ENCODE peak calls at places on chromosomes 4 and X, in eight cellular contexts. R, K, G, Z, E, D, O and A are unnamed samples. For H3K4me1, the result is how much of the 10 kb centered on the place peaks cover.

GRCh38 chr4:168197926-168198325 is 105.6 kb downstream of the ANXA10 start:
- DNase-seq in R (no peak), K (peak), G (no peak), Z (no peak), E (no peak), D (no peak), O (no peak), A (no peak)

GRCh38 chr4:182967403-182967802 is 50.2 kb upstream of the DCTD start:
- DNase-seq in R (no peak), K (no peak), G (no peak), Z (no peak), E (no peak), D (no peak), O (no peak), A (no peak)

GRCh38 chr4:113683143-113683542 is 78.4 kb downstream of the CAMK2D start:
- DNase-seq in R (no peak), K (no peak), G (no peak), Z (no peak), E (no peak), D (no peak), O (no peak), A (no peak)

GRCh38 chrX:49058794-49059193 is at the start of gene CCDC120:
- DNase-seq in R (no peak), K (no peak), G (no peak), Z (no peak), E (no peak), D (no peak), O (no peak), A (no peak)

GRCh38 chr4:67575889-67576329 is 17.4 kb downstream of the STAP1 start:
- DNase-seq in R (no peak), K (no peak), G (no peak), Z (no peak), E (no peak), D (no peak), O (no peak), A (no peak)

GRCh38 chr4:122833999-122834398 is 7.4 kb downstream of the FGF2 start:
- DNase-seq in R (no peak), K (no peak), G (no peak), Z (no peak), E (no peak), D (no peak), O (no peak), A (no peak)

GRCh38 chrX:10631416-10632145 is 11.2 kb upstream of the MID1 start:
- DNase-seq in R (no peak), K (no peak), G (no peak), Z (no peak), E (no peak), D (no peak), O (no peak), A (no peak)

GRCh38 chrX:70485466-70485865 is 40.8 kb downstream of the DLG3 start:
- DNase-seq in R (no peak), K (no peak), G (no peak), Z (no peak), E (no peak), D (no peak), O (no peak), A (no peak)

GRCh38 chr4:183142566-183143545 is 43.8 kb downstream of the WWC2 start:
- DNase-seq in R (peak), K (peak), G (peak), Z (peak), E (peak), D (peak), O (peak), A (no peak)

GRCh38 chr4:177427097-177427665 is 15.1 kb downstream of the AGA start:
- DNase-seq in R (no peak), K (peak), G (no peak), Z (no peak), E (no peak), D (no peak), O (no peak), A (no peak)

GRCh38 chrX:135431886-135432285 is 10.1 kb downstream of the SMIM10L2A start:
- DNase-seq in R (no peak), K (no peak), G (no peak), Z (no peak), E (no peak), D (no peak), O (no peak), A (no peak)

GRCh38 chr4:145098675-145099037 is 545 bp downstream of the ABCE1 start:
- DNase-seq in R (peak), K (peak), G (peak), Z (no peak), E (peak), D (no peak), O (peak), A (no peak)
- H3K4me1 ChIP-seq in R (under half), K (under half), G (under half), Z (under half), E (half or more), D (under half), O (under half), A (under half)

DNA sequence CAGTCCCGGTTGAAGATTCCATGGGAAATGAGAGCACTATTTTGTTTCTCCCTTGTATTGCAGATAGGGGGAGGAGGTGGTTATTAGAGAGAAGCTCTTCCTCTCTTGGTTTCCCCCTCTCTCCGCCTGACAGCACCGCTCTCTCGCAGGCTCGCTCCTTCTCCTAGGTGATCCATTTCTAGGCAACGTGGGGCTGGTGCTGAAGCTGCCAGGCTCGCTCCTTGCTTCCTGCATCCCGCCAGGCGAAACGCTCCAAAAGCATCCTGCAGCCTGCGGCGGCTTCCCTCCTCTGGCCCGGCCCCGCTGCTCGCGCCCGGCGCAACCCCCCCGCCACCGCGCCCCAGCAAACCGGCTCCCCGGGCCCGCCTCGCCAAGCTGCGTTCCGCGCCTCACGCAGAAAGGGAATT is at the start of gene GRID2:
- DNase-seq in R (no peak), K (peak), G (no peak), Z (no peak), E (peak), D (no peak), O (peak), A (no peak)
- H3K4me3 ChIP-seq in R (peak), K (peak), G (peak), Z (peak), E (peak), D (peak), O (peak), A (peak)

DNA sequence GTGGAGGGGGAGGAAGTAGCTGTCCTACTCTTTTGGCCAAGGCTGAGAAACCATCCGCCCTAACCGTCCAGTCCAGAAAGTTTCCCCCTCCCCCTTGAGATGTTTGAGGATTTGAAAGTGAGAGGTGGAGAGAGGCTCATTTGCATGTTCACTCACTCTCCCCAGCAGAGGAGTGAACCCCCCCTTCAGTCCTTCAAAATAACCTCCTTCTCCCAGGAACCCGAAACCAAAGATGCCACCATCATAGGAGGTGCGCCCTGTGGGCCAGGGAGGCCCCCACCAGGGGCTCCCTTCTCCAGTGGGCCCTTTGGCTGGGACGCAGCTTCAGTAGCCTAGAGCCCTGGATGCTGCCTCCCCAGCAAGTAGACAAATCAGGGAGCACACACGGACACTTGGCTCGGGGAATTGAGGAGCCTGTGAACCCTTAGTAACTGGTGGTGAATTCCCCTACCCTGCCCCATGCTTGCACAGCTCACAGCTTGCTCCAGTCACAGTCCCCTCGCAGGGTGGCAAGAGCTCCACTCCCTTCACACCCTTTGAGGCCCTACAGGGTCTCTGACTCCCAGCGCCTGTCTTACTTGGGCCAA is 25.6 kb downstream of the ELF4 start:
- DNase-seq in R (no peak), K (no peak), G (no peak), Z (no peak), E (no peak), D (peak), O (no peak), A (no peak)
- H3K4me1 ChIP-seq in R (under half), K (under half), G (under half), Z (under half), E (half or more), D (under half), O (under half), A (under half)

GRCh38 chr4:176357359-176358082 is 37.8 kb downstream of the SPCS3 start:
- DNase-seq in R (no peak), K (no peak), G (no peak), Z (no peak), E (no peak), D (no peak), O (no peak), A (no peak)

GRCh38 chr4:176360446-176360845 is 40.7 kb downstream of the SPCS3 start:
- DNase-seq in R (no peak), K (no peak), G (no peak), Z (no peak), E (no peak), D (no peak), O (no peak), A (no peak)

GRCh38 chr4:176354884-176355283 is 35.1 kb downstream of the SPCS3 start:
- DNase-seq in R (no peak), K (no peak), G (no peak), Z (no peak), E (no peak), D (no peak), O (no peak), A (no peak)

GRCh38 chr4:176359590-176359989 is 39.8 kb downstream of the SPCS3 start:
- DNase-seq in R (no peak), K (peak), G (no peak), Z (no peak), E (no peak), D (no peak), O (no peak), A (no peak)

GRCh38 chr4:176358083-176358469 is 38.3 kb downstream of the SPCS3 start:
- DNase-seq in R (no peak), K (no peak), G (no peak), Z (no peak), E (no peak), D (no peak), O (no peak), A (no peak)
- H3K4me3 ChIP-seq in R (no peak), K (no peak), G (no peak), Z (no peak), E (no peak), D (no peak), O (no peak), A (no peak)